ENCODE peak calls at places on chromosomes 2 and 18, in six cellular contexts. P, B, M, E, J and Y are unnamed samples.

GRCh38 chr2:156935611-156936010 is 321.9 kb upstream of the GALNT5 start:
- DNase-seq in P (no peak), J (no peak), B (no peak), E (peak; percentile 92), M (no peak), Y (no peak)

GRCh38 chr2:49069829-49070228 is 84.5 kb downstream of the FSHR start:
- DNase-seq in P (no peak), J (no peak), M (no peak), B (no peak), E (peak; percentile 46), Y (no peak)

GRCh38 chr2:29462293-29462692 is 347.1 kb downstream of the CLIP4 start:
- DNase-seq in P (no peak), M (no peak), B (peak; percentile 68), E (peak; percentile 62), J (no peak), Y (no peak)

GRCh38 chr2:128279786-128280701 is 38.6 kb downstream of the HS6ST1 start:
- DNase-seq in J (no peak), P (no peak), M (peak; percentile 49), B (no peak), E (no peak), Y (no peak)

GRCh38 chr2:222622900-222623299 is 33.0 kb downstream of the FARSB start:
- DNase-seq in J (no peak), P (no peak), B (no peak), E (no peak), M (no peak), Y (no peak)

GRCh38 chr2:160041091-160041490 is 21.3 kb downstream of the PLA2R1 start:
- DNase-seq in P (no peak), M (no peak), B (no peak), E (no peak), J (no peak), Y (no peak)

GRCh38 chr2:218886461-218886947 is 5.9 kb downstream of the WNT10A start:
- DNase-seq in J (no peak), B (no peak), E (no peak), P (peak; percentile 92), M (peak; percentile 45), Y (no peak)

GRCh38 chr2:108460345-108461037 is 11.5 kb downstream of the GCC2 start:
- DNase-seq in J (no peak), E (no peak), M (no peak), P (no peak), B (no peak), Y (no peak)

GRCh38 chr2:26471278-26471677 is 6.6 kb downstream of the OTOF start:
- DNase-seq in P (no peak), J (no peak), E (no peak), M (no peak), B (no peak), Y (no peak)

GRCh38 chr2:199950396-199950795 is 4.9 kb downstream of the TYW5 start:
- DNase-seq in P (no peak), B (no peak), E (no peak), J (no peak), M (no peak), Y (no peak)

GRCh38 chr2:128754246-128754724 is 435.6 kb upstream of the HS6ST1 start:
- DNase-seq in B (no peak), J (peak; percentile 74), P (peak; percentile 48), M (no peak), E (no peak), Y (no peak)

GRCh38 chr2:59985923-59986322 is 567.5 kb downstream of the BCL11A start:
- DNase-seq in E (no peak), B (no peak), J (no peak), M (no peak), P (no peak), Y (no peak)

GRCh38 chr2:9232886-9233285 is 26.3 kb downstream of the ASAP2 start:
- DNase-seq in M (no peak), E (no peak), B (peak; percentile 41), P (peak; percentile 53), J (no peak), Y (no peak)

GRCh38 chr2:120313695-120314615 is 32.0 kb upstream of the INHBB start:
- DNase-seq in M (no peak), J (no peak), B (no peak), E (no peak), P (no peak), Y (no peak)

GRCh38 chr18:79511671-79512301 is 116.1 kb downstream of the NFATC1 start:
- DNase-seq in M (peak; percentile 42), E (no peak), B (no peak), P (peak; percentile 27), J (no peak), Y (peak; percentile 9)

GRCh38 chr18:61825386-61825785 is 67.4 kb downstream of the RNF152 start:
- DNase-seq in E (no peak), M (no peak), J (no peak), P (no peak), B (peak; percentile 71), Y (no peak)

GRCh38 chr2:235709969-235710879 is 216.4 kb downstream of the AGAP1 start:
- DNase-seq in B (no peak), E (peak; percentile 15), M (no peak), J (no peak), P (no peak), Y (no peak)

GRCh38 chr2:24404582-24404981 is 44.2 kb upstream of the ITSN2 start:
- DNase-seq in E (peak; percentile 59), B (peak; percentile 51), J (no peak), M (no peak), P (no peak), Y (no peak)

GRCh38 chr2:100748673-100749072 is 71.3 kb upstream of the NPAS2 start:
- DNase-seq in M (no peak), J (no peak), B (no peak), E (no peak), P (no peak), Y (no peak)

GRCh38 chr2:41963661-41964525 is 83.9 kb upstream of the PKDCC start:
- DNase-seq in P (peak; percentile 67), M (peak; percentile 87), J (no peak), E (no peak), B (peak; percentile 26), Y (no peak)

GRCh38 chr2:102485151-102485769 is 12.2 kb downstream of the SLC9A4 start:
- DNase-seq in M (no peak), E (no peak), P (no peak), J (no peak), B (no peak), Y (no peak)

GRCh38 chr18:3493501-3494244 is 43.7 kb downstream of the TGIF1 start:
- DNase-seq in M (no peak), E (no peak), J (no peak), B (no peak), P (peak; percentile 25), Y (no peak)

GRCh38 chr2:71639735-71640134 is 186.4 kb downstream of the DYSF start:
- DNase-seq in J (no peak), P (no peak), E (no peak), M (no peak), B (no peak), Y (no peak)
- TF ChIP-seq CTCF in J (no peak), P (no peak), E (no peak), M (no peak), B (no peak), Y (no peak)

GRCh38 chr18:34816183-34816582 is 106.1 kb downstream of the DTNA start:
- DNase-seq in E (no peak), M (no peak), P (no peak), J (no peak), B (no peak), Y (no peak)

GRCh38 chr18:34818069-34818468 is 108.0 kb downstream of the DTNA start:
- DNase-seq in M (no peak), P (no peak), J (no peak), E (no peak), B (no peak), Y (no peak)

GRCh38 chr18:34817636-34818035 is 107.5 kb downstream of the DTNA start:
- DNase-seq in M (no peak), B (no peak), P (no peak), E (no peak), J (no peak), Y (no peak)

GRCh38 chr18:34820360-34820759 is 110.3 kb downstream of the DTNA start:
- DNase-seq in B (no peak), E (no peak), M (no peak), J (no peak), P (no peak), Y (no peak)

DNA sequence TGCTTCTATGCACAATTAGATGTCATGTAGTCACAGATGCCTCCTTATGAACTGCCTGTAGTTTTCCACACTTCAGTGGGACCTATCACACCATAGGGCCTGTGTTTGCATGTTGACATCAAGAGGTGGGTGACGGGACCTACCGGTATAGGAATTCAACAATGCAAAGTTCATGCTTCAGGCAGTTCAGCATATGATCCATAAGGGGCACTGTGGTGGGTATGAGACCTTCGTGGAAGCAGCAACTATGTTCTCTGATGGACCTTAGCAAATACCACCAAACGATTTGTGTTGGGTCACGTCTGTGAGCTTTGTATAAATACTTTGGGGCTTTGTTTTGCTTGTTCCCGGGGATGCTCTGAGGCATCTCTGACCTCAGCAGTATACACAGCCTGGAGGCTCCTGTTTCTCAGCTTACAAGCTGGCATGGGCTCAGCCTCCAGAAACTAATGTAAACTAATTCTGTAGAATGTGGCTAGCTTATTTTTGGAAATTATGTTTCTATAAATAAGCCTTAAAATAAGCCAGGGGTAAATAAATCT is 111.6 kb downstream of the DTNA start:
- DNase-seq in B (peak; percentile 70), P (no peak), E (no peak), M (no peak), J (no peak), Y (no peak)
- TF ChIP-seq CTCF in B (no peak), P (no peak), E (no peak), M (no peak), J (no peak), Y (no peak)

GRCh38 chr2:39300044-39300820 is 56.5 kb upstream of the CDKL4 start:
- DNase-seq in M (no peak), J (no peak), E (no peak), B (no peak), P (no peak), Y (no peak)
- TF ChIP-seq CTCF in M (no peak), J (no peak), E (no peak), B (no peak), P (no peak), Y (no peak)

GRCh38 chr18:8895341-8895740 is 190.0 kb downstream of the MTCL1 start:
- DNase-seq in B (no peak), J (no peak), P (no peak), M (no peak), E (no peak), Y (no peak)

GRCh38 chr18:8895987-8896619 is 190.7 kb downstream of the MTCL1 start:
- DNase-seq in P (no peak), J (no peak), M (no peak), E (peak; percentile 31), B (peak; percentile 88), Y (no peak)

GRCh38 chr18:8900552-8900951 is 195.2 kb downstream of the MTCL1 start:
- DNase-seq in B (no peak), E (no peak), M (no peak), P (no peak), J (no peak), Y (no peak)

GRCh38 chr18:8901019-8901418 is 195.7 kb downstream of the MTCL1 start:
- DNase-seq in J (no peak), M (no peak), B (no peak), P (no peak), E (no peak), Y (no peak)

DNA sequence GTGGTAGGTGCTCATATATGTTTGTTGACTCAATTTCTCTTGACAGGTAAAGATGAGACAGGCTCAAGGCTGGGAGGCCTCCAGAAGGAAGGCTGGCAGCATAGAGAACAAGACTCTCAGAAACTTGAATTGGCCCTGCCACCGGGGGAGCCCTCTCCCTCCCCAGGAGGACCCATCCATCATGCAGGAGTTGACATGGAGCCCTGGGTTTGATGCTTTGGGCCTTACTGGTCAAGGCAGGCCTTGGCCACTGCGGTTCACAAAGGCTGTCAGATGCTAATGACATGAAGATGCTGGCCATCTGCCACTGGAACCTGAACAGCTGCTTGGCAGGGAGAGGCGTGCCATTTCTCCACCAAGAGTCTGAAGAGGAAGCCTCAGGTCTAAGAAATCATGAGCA is 193.6 kb downstream of the MTCL1 start:
- DNase-seq in M (no peak), E (no peak), B (no peak), P (no peak), J (no peak), Y (no peak)
- TF ChIP-seq CTCF in M (no peak), E (no peak), B (no peak), P (no peak), J (no peak), Y (no peak)